ENCODE peak calls at places on chromosomes 13 and 19, in six cellular contexts. A, T, Z, X, B and K are unnamed samples.

GRCh38 chr13:113758651-113759524 is at the start of gene TMEM255B:
- DNase-seq in A (no peak), Z (peak; percentile 44), T (peak; percentile 83), B (peak; percentile 72), X (peak; percentile 90), K (no peak)

GRCh38 chr19:5145521-5146511 is 176.9 kb downstream of the KDM4B start:
- DNase-seq in A (no peak), Z (no peak), X (peak; percentile 50), T (no peak), B (no peak), K (peak; percentile 77)

GRCh38 chr13:110398564-110399507 is 91.8 kb downstream of the COL4A2 start:
- DNase-seq in T (no peak), B (peak; percentile 64), Z (no peak), X (peak; percentile 28), A (no peak), K (no peak)

GRCh38 chr13:44710576-44710975 is 134.4 kb upstream of the TSC22D1 start:
- DNase-seq in B (peak; percentile 88), X (no peak), A (peak; percentile 96), Z (no peak), T (no peak), K (no peak)

GRCh38 chr19:53008061-53008778 is 5.5 kb upstream of the ERVV-1 start:
- DNase-seq in Z (no peak), A (no peak), X (no peak), T (no peak), B (no peak), K (no peak)

GRCh38 chr13:110702089-110702488 is 3.8 kb downstream of the CARS2 start:
- DNase-seq in X (no peak), T (no peak), A (no peak), B (no peak), Z (no peak), K (no peak)

GRCh38 chr19:45670670-45671453 is 2.8 kb downstream of the GIPR start:
- DNase-seq in X (peak; percentile 70), Z (peak; percentile 18), A (no peak), T (no peak), B (peak; percentile 77), K (no peak)

GRCh38 chr13:42478531-42479156 is 95.3 kb upstream of the TNFSF11 start:
- DNase-seq in A (no peak), T (no peak), Z (no peak), X (no peak), B (no peak), K (no peak)

GRCh38 chr19:36771275-36772231 is 1.1 kb downstream of the ZNF850 start:
- DNase-seq in Z (no peak), B (peak; percentile 88), A (peak; percentile 80), X (peak; percentile 74), T (peak; percentile 88), K (no peak)

GRCh38 chr13:110726726-110727125 is 13.2 kb downstream of the ING1 start:
- DNase-seq in T (peak; percentile 90), Z (peak; percentile 31), B (no peak), X (no peak), A (no peak), K (no peak)

GRCh38 chr13:97026759-97027555 is 32.7 kb upstream of the OXGR1 start:
- DNase-seq in T (no peak), Z (no peak), X (no peak), B (no peak), A (no peak), K (no peak)

GRCh38 chr13:49627831-49628652 is at the start of gene ARL11:
- DNase-seq in Z (no peak), B (no peak), X (peak; percentile 82), A (no peak), T (peak; percentile 93), K (no peak)

GRCh38 chr13:21625366-21625765 is 21.4 kb upstream of the MICU2 start:
- DNase-seq in A (no peak), T (peak; percentile 43), X (no peak), Z (no peak), B (peak; percentile 30), K (no peak)

GRCh38 chr19:858868-859843 is at the start of gene CFD:
- DNase-seq in T (peak; percentile 78), X (peak; percentile 87), Z (no peak), A (no peak), B (no peak), K (no peak)